ENCODE peak calls at places on chromosomes 2 and 18, in six cellular contexts. H is IMR-90, F is fibroblast of lung, Z is GM23338, E is astrocyte, M is neural progenitor cell. Q is an unnamed sample.

GRCh38 chr18:41872206-41872605 is 82.8 kb upstream of the PIK3C3 start:
- DNase-seq in E (no peak), H (no peak), F (no peak), M (no peak), Z (no peak), Q (no peak)

GRCh38 chr2:1551905-1552304 is 138.6 kb downstream of the TPO start:
- DNase-seq in E (no peak), Z (no peak), H (no peak), F (no peak), M (no peak), Q (no peak)

GRCh38 chr2:197242719-197243118 is 67.9 kb downstream of the ANKRD44 start:
- DNase-seq in H (no peak), Z (no peak), E (no peak), M (no peak), F (no peak), Q (no peak)

GRCh38 chr2:134773372-134774073 is 54.7 kb upstream of the TMEM163 start:
- DNase-seq in H (no peak), F (no peak), M (no peak), E (no peak), Z (peak), Q (no peak)

GRCh38 chr2:70984576-70985282 is 6.3 kb downstream of the ANKRD53 start:
- DNase-seq in H (peak), E (no peak), F (peak), Z (peak), M (peak), Q (peak)

GRCh38 chr2:122960727-122961641 is 1064.1 kb upstream of the CNTNAP5 start:
- DNase-seq in E (peak), F (peak), Z (no peak), M (no peak), H (no peak), Q (no peak)

GRCh38 chr18:34659579-34660517 is 50.2 kb upstream of the DTNA start:
- DNase-seq in M (peak), E (peak), F (peak), H (peak), Z (peak), Q (peak)

GRCh38 chr2:67717692-67718091 is 320.6 kb downstream of the ETAA1 start:
- DNase-seq in Z (no peak), F (no peak), H (no peak), E (no peak), M (no peak), Q (no peak)

GRCh38 chr2:219459460-219460311 is 25.0 kb downstream of the SPEG start:
- DNase-seq in Z (peak), M (peak), F (peak), H (peak), E (peak), Q (peak)

GRCh38 chr18:48359626-48360025 is 49.6 kb downstream of the ZBTB7C start:
- DNase-seq in E (no peak), Z (no peak), H (no peak), M (no peak), F (no peak), Q (no peak)

GRCh38 chr2:159744363-159744762 is 32.1 kb downstream of the MARCHF7 start:
- DNase-seq in E (peak), F (no peak), Z (no peak), H (peak), M (no peak), Q (peak)

GRCh38 chr2:119117891-119118882 is 40.4 kb downstream of the C1QL2 start:
- DNase-seq in H (no peak), E (no peak), F (no peak), Z (no peak), M (no peak), Q (peak)

GRCh38 chr2:35871672-35872071 is 483.9 kb upstream of the CRIM1 start:
- DNase-seq in F (no peak), Z (peak), H (no peak), E (no peak), M (no peak), Q (no peak)

GRCh38 chr18:54127759-54128378 is 96.6 kb downstream of the MBD2 start:
- DNase-seq in H (peak), E (no peak), F (peak), M (peak), Z (peak), Q (peak)

GRCh38 chr18:79789901-79790885 is 7.5 kb upstream of the KCNG2 start:
- DNase-seq in F (no peak), Z (no peak), E (no peak), M (no peak), H (no peak), Q (peak)

GRCh38 chr2:127535422-127535901 is at the start of gene MYO7B:
- DNase-seq in H (no peak), E (no peak), Z (no peak), M (no peak), F (no peak), Q (no peak)

GRCh38 chr18:77146249-77147080 is 13.9 kb upstream of the MBP start:
- DNase-seq in F (no peak), E (no peak), Z (no peak), M (no peak), H (no peak), Q (peak)

GRCh38 chr2:233270366-233270765 is 18.9 kb downstream of the ATG16L1 start:
- DNase-seq in E (no peak), H (no peak), F (no peak), Z (no peak), M (no peak), Q (no peak)

GRCh38 chr2:12504443-12504842 is 212.3 kb upstream of the TRIB2 start:
- DNase-seq in Z (no peak), H (peak), E (peak), F (no peak), M (no peak), Q (no peak)

GRCh38 chr2:16119741-16120140 is 179.4 kb downstream of the MYCN start:
- DNase-seq in F (no peak), H (no peak), Z (no peak), M (no peak), E (no peak), Q (no peak)

GRCh38 chr2:111100765-111101162 is 19.9 kb upstream of the BCL2L11 start:
- DNase-seq in H (no peak), E (no peak), F (no peak), Z (peak), M (no peak), Q (no peak)

GRCh38 chr2:111102216-111102615 is 18.5 kb upstream of the BCL2L11 start:
- DNase-seq in M (no peak), Z (no peak), H (no peak), E (no peak), F (no peak), Q (no peak)

GRCh38 chr2:111101592-111101991 is 19.1 kb upstream of the BCL2L11 start:
- DNase-seq in E (no peak), Z (no peak), M (no peak), H (no peak), F (no peak), Q (no peak)

GRCh38 chr2:111099402-111099801 is 21.3 kb upstream of the BCL2L11 start:
- DNase-seq in M (no peak), Z (no peak), F (no peak), H (no peak), E (no peak), Q (no peak)

GRCh38 chr2:111100087-111100764 is 20.5 kb upstream of the BCL2L11 start:
- DNase-seq in H (no peak), E (no peak), M (no peak), Z (no peak), F (no peak), Q (no peak)
- H3K4me2 ChIP-seq in H (no peak), E (no peak), M (no peak), Z (no peak), F (no peak), Q (no peak)

DNA sequence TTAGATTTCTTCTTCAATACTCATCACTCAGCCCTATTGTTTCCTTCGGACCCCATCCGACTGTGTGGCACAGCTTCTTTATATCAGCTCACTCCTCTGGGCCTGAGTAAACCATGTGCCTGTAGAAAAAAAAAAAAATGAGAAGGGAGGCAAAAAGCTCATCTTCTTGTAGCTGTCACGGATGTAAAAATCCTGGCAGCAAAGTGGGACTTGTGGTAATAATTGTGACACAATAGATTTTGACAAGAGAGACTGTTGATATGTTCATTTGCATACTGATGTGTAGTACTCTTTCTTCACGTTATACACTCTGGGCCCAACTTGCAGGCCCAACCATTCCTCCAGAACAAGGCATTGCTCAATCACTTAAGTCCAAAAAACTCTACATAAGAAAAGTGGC is 270.0 kb upstream of the SMIM21 start:
- DNase-seq in H (no peak), F (no peak), E (no peak), M (no peak), Z (no peak), Q (no peak)
- H2AFZ ChIP-seq in H (no peak), F (no peak), E (no peak), M (no peak), Z (no peak), Q (no peak)

GRCh38 chr2:85786444-85786843 is 32.7 kb downstream of the ATOH8 start:
- DNase-seq in M (no peak), E (no peak), Z (no peak), H (no peak), F (no peak), Q (no peak)

GRCh38 chr2:85784474-85784986 is 30.7 kb downstream of the ATOH8 start:
- DNase-seq in M (no peak), Z (no peak), E (no peak), F (no peak), H (no peak), Q (no peak)

GRCh38 chr2:85786865-85787264 is 33.1 kb downstream of the ATOH8 start:
- DNase-seq in M (no peak), H (no peak), F (no peak), E (no peak), Z (no peak), Q (no peak)

GRCh38 chr2:85785027-85785822 is 31.4 kb downstream of the ATOH8 start:
- DNase-seq in F (peak), M (peak), E (peak), H (peak), Z (no peak), Q (peak)

DNA sequence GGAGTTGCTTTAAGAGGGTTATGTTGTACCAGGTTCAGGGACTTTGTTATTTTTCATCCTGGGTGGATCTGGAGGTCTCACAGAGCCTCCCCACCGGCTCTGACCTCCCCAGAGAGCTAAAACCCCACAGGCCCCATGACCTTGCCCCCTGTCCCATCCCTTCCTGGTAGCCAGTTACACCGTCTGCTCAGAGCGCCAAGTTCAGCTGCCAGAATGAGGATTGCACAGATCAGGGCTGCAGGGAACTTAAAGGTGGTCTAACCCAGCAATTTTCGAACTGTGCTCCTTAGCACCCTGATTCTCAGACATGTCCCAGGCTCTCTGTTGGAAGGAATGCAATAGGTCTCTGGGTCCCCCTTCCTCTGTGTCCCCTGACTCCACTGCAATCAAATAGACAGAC is 32.1 kb downstream of the ATOH8 start:
- DNase-seq in Z (no peak), H (no peak), F (no peak), E (no peak), M (no peak), Q (peak)
- H3K27ac ChIP-seq in Z (no peak), H (no peak), F (peak), E (no peak), M (no peak), Q (peak)

GRCh38 chr2:162840598-162841246 is 2.2 kb upstream of the KCNH7 start:
- DNase-seq in M (peak), Z (peak), F (peak), H (peak), E (peak), Q (peak)
- H3K4me2 ChIP-seq in M (no peak), Z (peak), F (no peak), H (no peak), E (no peak), Q (no peak)

GRCh38 chr2:225040862-225041209 is 1.4 kb downstream of the DOCK10 start:
- DNase-seq in H (peak), E (no peak), Z (no peak), F (peak), M (peak), Q (peak)
- H2AFZ ChIP-seq in H (peak), E (peak), Z (peak), F (peak), M (no peak), Q (peak)

GRCh38 chr2:113202305-113203216 is 28.8 kb downstream of the PSD4 start:
- DNase-seq in Z (peak), H (no peak), M (peak), E (no peak), F (no peak), Q (no peak)

GRCh38 chr2:113198790-113199612 is 25.2 kb downstream of the PSD4 start:
- DNase-seq in E (peak), Z (peak), H (peak), M (peak), F (peak), Q (peak)

GRCh38 chr2:113200236-113200635 is 26.5 kb downstream of the PSD4 start:
- DNase-seq in M (peak), H (no peak), E (no peak), F (no peak), Z (peak), Q (no peak)

GRCh38 chr2:113201496-113202304 is 27.9 kb downstream of the PSD4 start:
- DNase-seq in M (no peak), H (no peak), E (no peak), Z (no peak), F (no peak), Q (no peak)

GRCh38 chr2:113200736-113201490 is 27.1 kb downstream of the PSD4 start:
- DNase-seq in Z (no peak), M (no peak), F (no peak), H (no peak), E (no peak), Q (no peak)
- H3K27ac ChIP-seq in Z (no peak), M (no peak), F (no peak), H (no peak), E (no peak), Q (no peak)

DNA sequence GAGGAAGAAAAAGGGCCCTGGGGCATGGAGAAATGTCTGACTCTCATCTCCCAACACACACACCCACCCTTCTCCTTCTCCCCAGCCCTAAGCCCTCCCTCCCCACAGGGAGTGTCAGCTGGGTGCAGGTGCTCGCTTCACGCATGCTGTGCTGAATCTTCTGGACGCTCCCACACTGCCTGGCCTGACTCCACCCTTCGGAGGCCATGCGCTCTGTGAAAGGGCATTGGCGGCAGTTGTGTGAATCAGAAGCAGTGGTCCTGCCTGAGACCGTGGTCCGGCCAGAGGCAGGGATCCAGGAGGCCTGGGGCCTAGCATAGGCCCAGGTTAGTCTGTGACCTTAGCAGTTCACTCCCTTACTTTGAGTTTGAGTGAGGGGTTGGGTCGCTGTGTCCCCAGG is 57.1 kb downstream of the LONRF2 start:
- DNase-seq in H (no peak), E (no peak), F (no peak), Z (no peak), M (no peak), Q (no peak)
- H3K4me2 ChIP-seq in H (no peak), E (no peak), F (no peak), Z (no peak), M (no peak), Q (no peak)

GRCh38 chr2:224523626-224524577 is 61.3 kb downstream of the CUL3 start:
- DNase-seq in Z (peak), M (no peak), F (no peak), E (peak), H (peak), Q (no peak)
- H2AFZ ChIP-seq in Z (no peak), M (no peak), F (no peak), E (no peak), H (no peak), Q (no peak)

GRCh38 chr2:239285071-239285931 is 115.5 kb downstream of the HDAC4 start:
- DNase-seq in F (peak), H (no peak), E (peak), M (no peak), Z (no peak), Q (peak)
- H3K27ac ChIP-seq in F (no peak), H (peak), E (no peak), M (no peak), Z (no peak), Q (no peak)

DNA sequence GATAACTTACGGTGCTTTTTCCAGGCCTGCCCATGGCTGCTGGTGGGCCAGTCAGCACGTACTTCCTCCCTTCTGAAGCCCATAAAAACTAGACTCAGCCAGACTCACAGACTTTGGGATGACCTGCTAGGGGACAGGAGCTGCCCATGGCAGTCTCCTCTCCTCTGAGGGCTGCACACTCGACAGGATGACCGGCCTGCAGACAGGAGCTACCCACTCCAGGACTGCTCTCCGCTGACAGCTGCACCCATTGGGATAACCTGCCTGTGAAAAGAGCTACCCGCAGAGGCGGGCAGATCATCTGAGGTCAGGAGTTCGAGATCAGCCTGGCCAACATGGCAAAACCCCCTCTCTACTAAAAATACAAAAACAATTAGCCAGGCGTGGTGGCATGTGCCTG is 75.4 kb downstream of the EPB41L3 start:
- DNase-seq in E (no peak), M (no peak), Z (no peak), F (no peak), H (no peak), Q (peak)
- H3K4me2 ChIP-seq in E (no peak), M (no peak), Z (no peak), F (no peak), H (no peak), Q (no peak)

Q was measured in osteoblast.